ENCODE peak calls at places on chromosomes 11 and 22, in nine cellular contexts. K is neural crest cell, Z is H9, J is SK-N-DZ, E is coronary artery, F is progenitor cell of endocrine pancreas, B is HT1080, S is pancreas, O is kidney epithelial cell. W is an unnamed sample.

GRCh38 chr22:36860438-36860820 is 377 bp upstream of the NCF4 start:
- DNase-seq in J (no peak), S (no peak), E (no peak), B (no peak), O (no peak), K (no peak), F (no peak), Z (no peak), W (no peak)

GRCh38 chr11:67345949-67346819 is 7.2 kb downstream of the POLD4 start:
- DNase-seq in Z (no peak), B (peak), O (no peak), J (no peak), E (no peak), S (peak), F (no peak), K (no peak), W (peak)

GRCh38 chr11:23995891-23996290 is 501.0 kb upstream of the LUZP2 start:
- DNase-seq in B (peak), F (no peak), O (no peak), J (no peak), S (no peak), E (no peak), K (no peak), Z (no peak), W (peak)

GRCh38 chr22:49159711-49160110 is 668.0 kb downstream of the BRD1 start:
- DNase-seq in B (no peak), S (no peak), J (no peak), Z (no peak), K (no peak), E (no peak), F (no peak), O (no peak), W (no peak)

GRCh38 chr11:102220728-102221467 is 96.4 kb upstream of the BIRC3 start:
- DNase-seq in J (no peak), E (no peak), S (no peak), B (peak), O (no peak), K (no peak), F (no peak), Z (no peak), W (peak)

GRCh38 chr22:26464312-26464711 is 19.3 kb downstream of the HPS4 start:
- DNase-seq in E (no peak), B (no peak), F (no peak), Z (no peak), S (no peak), O (no peak), J (no peak), K (no peak), W (no peak)

GRCh38 chr22:43387815-43388214 is 24.0 kb upstream of the MPPED1 start:
- DNase-seq in B (no peak), J (no peak), K (no peak), S (no peak), Z (no peak), E (no peak), F (no peak), O (no peak), W (no peak)

GRCh38 chr22:44663256-44663999 is 38.6 kb upstream of the PRR5 start:
- DNase-seq in K (no peak), O (no peak), Z (no peak), J (no peak), B (no peak), S (no peak), E (no peak), F (no peak), W (no peak)

GRCh38 chr11:34150494-34151151 is 45.2 kb downstream of the NAT10 start:
- DNase-seq in F (no peak), O (no peak), B (no peak), E (no peak), K (no peak), S (no peak), J (no peak), Z (no peak), W (no peak)

GRCh38 chr11:67090717-67091116 is 28.3 kb upstream of the KDM2A start:
- DNase-seq in S (no peak), Z (no peak), O (no peak), J (no peak), F (no peak), E (no peak), K (no peak), B (no peak), W (no peak)

GRCh38 chr11:78946945-78947914 is 372.6 kb upstream of the NARS2 start:
- DNase-seq in S (no peak), O (no peak), B (no peak), F (no peak), E (no peak), K (no peak), Z (no peak), J (no peak), W (peak)

GRCh38 chr22:47294571-47294970 is 532.1 kb downstream of the TBC1D22A start:
- DNase-seq in E (peak), O (no peak), F (no peak), K (no peak), J (no peak), Z (no peak), S (no peak), B (no peak), W (no peak)

GRCh38 chr22:45743687-45744086 is 72.1 kb downstream of the ATXN10 start:
- DNase-seq in O (no peak), F (no peak), S (no peak), E (no peak), Z (no peak), J (no peak), B (peak), K (no peak), W (no peak)

GRCh38 chr22:37484115-37485005 is 1.8 kb downstream of the MFNG start:
- DNase-seq in K (no peak), J (no peak), O (no peak), E (no peak), F (no peak), S (no peak), B (no peak), Z (no peak), W (no peak)

GRCh38 chr11:64998690-64999431 is 2.1 kb upstream of the BATF2 start:
- DNase-seq in E (no peak), K (no peak), F (no peak), O (no peak), S (peak), J (no peak), Z (no peak), B (no peak), W (no peak)

GRCh38 chr22:46007848-46008261 is 30.9 kb upstream of the WNT7B start:
- DNase-seq in F (no peak), Z (no peak), J (peak), O (peak), B (no peak), K (no peak), E (peak), S (peak), W (peak)

GRCh38 chr11:128552783-128553661 is 34.3 kb downstream of the ETS1 start:
- DNase-seq in O (peak), K (peak), Z (no peak), S (no peak), B (no peak), E (no peak), F (no peak), J (no peak), W (peak)

GRCh38 chr11:34175284-34176019 is 70.0 kb downstream of the NAT10 start:
- DNase-seq in J (no peak), K (no peak), B (no peak), O (no peak), S (no peak), Z (no peak), F (no peak), E (no peak), W (no peak)

GRCh38 chr11:89737116-89737515 is 27.0 kb downstream of the TRIM77 start:
- DNase-seq in B (no peak), K (no peak), Z (no peak), J (no peak), S (no peak), F (no peak), O (no peak), E (no peak), W (no peak)

GRCh38 chr11:73386026-73386425 is 9.8 kb downstream of the RELT start:
- DNase-seq in K (no peak), Z (no peak), S (no peak), J (no peak), B (no peak), E (no peak), F (no peak), O (no peak), W (no peak)

GRCh38 chr11:129580278-129580677 is 204.6 kb downstream of the BARX2 start:
- DNase-seq in E (no peak), B (no peak), S (no peak), Z (no peak), J (no peak), K (no peak), O (no peak), F (no peak), W (no peak)

GRCh38 chr11:8266246-8267241 is 2.9 kb upstream of the LMO1 start:
- DNase-seq in K (no peak), S (no peak), J (no peak), F (no peak), O (no peak), B (no peak), E (no peak), Z (peak), W (no peak)

GRCh38 chr11:64935634-64936081 is at the start of gene GPHA2:
- DNase-seq in K (no peak), S (peak), J (peak), F (no peak), B (no peak), O (no peak), E (no peak), Z (peak), W (no peak)

GRCh38 chr11:122737951-122738693 is 82.6 kb downstream of the UBASH3B start:
- DNase-seq in O (no peak), K (no peak), E (no peak), Z (no peak), S (no peak), B (peak), J (no peak), F (no peak), W (no peak)

GRCh38 chr11:66100272-66101037 is 30.4 kb downstream of the PACS1 start:
- DNase-seq in B (no peak), Z (no peak), O (peak), J (no peak), S (peak), F (no peak), E (no peak), K (no peak), W (no peak)

GRCh38 chr11:6703247-6704063 is 20.3 kb upstream of the MRPL17 start:
- DNase-seq in E (no peak), K (peak), B (peak), S (peak), Z (peak), F (no peak), J (peak), O (peak), W (peak)

GRCh38 chr11:12144306-12145174 is 34.1 kb downstream of the MICAL2 start:
- DNase-seq in K (no peak), S (no peak), F (no peak), O (no peak), Z (no peak), B (no peak), J (no peak), E (no peak), W (no peak)

GRCh38 chr11:72228844-72229231 is 4.3 kb downstream of the INPPL1 start:
- DNase-seq in Z (no peak), E (no peak), B (no peak), S (no peak), J (no peak), F (no peak), O (no peak), K (no peak), W (no peak)

GRCh38 chr11:73192272-73192671 is 25.8 kb upstream of the P2RY2 start:
- DNase-seq in J (no peak), O (no peak), S (no peak), K (no peak), Z (no peak), B (peak), F (no peak), E (no peak), W (peak)

GRCh38 chr11:78801161-78801884 is 226.7 kb upstream of the NARS2 start:
- DNase-seq in S (peak), F (no peak), B (peak), Z (no peak), J (no peak), E (peak), O (peak), K (no peak), W (peak)

GRCh38 chr11:72778535-72779494 is 15.0 kb downstream of the STARD10 start:
- DNase-seq in K (no peak), Z (no peak), F (peak), S (peak), J (no peak), O (no peak), B (no peak), E (no peak), W (no peak)

GRCh38 chr22:19791894-19792293 is 31.3 kb downstream of the TBX1 start:
- DNase-seq in O (no peak), J (no peak), B (no peak), E (no peak), Z (no peak), K (no peak), F (no peak), S (no peak), W (no peak)

GRCh38 chr11:65851083-65851579 is 6.8 kb downstream of the CFL1 start:
- DNase-seq in Z (peak), S (no peak), F (no peak), E (no peak), O (no peak), K (peak), B (peak), J (peak), W (no peak)

GRCh38 chr22:44161673-44162072 is 19.1 kb upstream of the PARVG start:
- DNase-seq in E (no peak), S (no peak), O (no peak), F (no peak), B (no peak), J (no peak), K (no peak), Z (no peak), W (no peak)

GRCh38 chr11:106794058-106794457 is 224.2 kb downstream of the GUCY1A2 start:
- DNase-seq in B (no peak), S (no peak), E (no peak), Z (no peak), O (no peak), F (no peak), K (no peak), J (no peak), W (no peak)

GRCh38 chr11:63683133-63683991 is 2.1 kb downstream of the RTN3 start:
- DNase-seq in J (no peak), F (no peak), B (peak), E (no peak), Z (no peak), S (no peak), O (no peak), K (no peak), W (no peak)

GRCh38 chr22:21449531-21450319 is 17.5 kb upstream of the TMEM191C start:
- DNase-seq in E (peak), O (no peak), B (no peak), S (peak), J (no peak), Z (peak), K (peak), F (no peak), W (no peak)

W was measured in mammary epithelial cell.